ENCODE peak calls at places on chromosomes 3 and 15, in six cellular contexts. One of them, this sample, is unnamed.

GRCh38 chr15:77013786-77014136 is 18.8 kb downstream of the PSTPIP1 start:
- DNase-seq in NCI-H2081: no peak
- DNase-seq in activated naive CD4-positive, alpha-beta T cell: peak; percentile 64
- DNase-seq in stimulated activated CD4-positive, alpha-beta T cell treated with anti-CD3 and anti-CD28 coated beads, Interleukin-2, amount 100 ng/mL, for 4 hours: peak; percentile 88
- DNase-seq in LoVo: no peak
- DNase-seq in NCI-H1092 treated with DMSO at 0.1 percent for 48 hours: no peak
- DNase-seq in this sample: peak; percentile 55

GRCh38 chr15:39719109-39719508 is 63.5 kb downstream of the FSIP1 start:
- DNase-seq in NCI-H2081: no peak
- DNase-seq in activated naive CD4-positive, alpha-beta T cell: no peak
- DNase-seq in stimulated activated CD4-positive, alpha-beta T cell treated with anti-CD3 and anti-CD28 coated beads, Interleukin-2, amount 100 ng/mL, for 4 hours: no peak
- DNase-seq in LoVo: no peak
- DNase-seq in NCI-H1092 treated with DMSO at 0.1 percent for 48 hours: no peak
- DNase-seq in this sample: no peak

GRCh38 chr15:32889189-32889588 is 171.4 kb downstream of the GREM1 start:
- DNase-seq in NCI-H2081: no peak
- DNase-seq in activated naive CD4-positive, alpha-beta T cell: no peak
- DNase-seq in stimulated activated CD4-positive, alpha-beta T cell treated with anti-CD3 and anti-CD28 coated beads, Interleukin-2, amount 100 ng/mL, for 4 hours: no peak
- DNase-seq in LoVo: no peak
- DNase-seq in NCI-H1092 treated with DMSO at 0.1 percent for 48 hours: no peak
- DNase-seq in this sample: no peak

GRCh38 chr15:90660195-90660995 is 56.8 kb upstream of the BLM start:
- DNase-seq in NCI-H2081: no peak
- DNase-seq in activated naive CD4-positive, alpha-beta T cell: peak; percentile 31
- DNase-seq in stimulated activated CD4-positive, alpha-beta T cell treated with anti-CD3 and anti-CD28 coated beads, Interleukin-2, amount 100 ng/mL, for 4 hours: peak; percentile 74
- DNase-seq in LoVo: peak; percentile 41
- DNase-seq in NCI-H1092 treated with DMSO at 0.1 percent for 48 hours: no peak
- DNase-seq in this sample: peak; percentile 39

GRCh38 chr3:42979044-42979962 is at the start of gene GASK1A:
- DNase-seq in NCI-H2081: peak; percentile 25
- DNase-seq in activated naive CD4-positive, alpha-beta T cell: peak; percentile 5
- DNase-seq in stimulated activated CD4-positive, alpha-beta T cell treated with anti-CD3 and anti-CD28 coated beads, Interleukin-2, amount 100 ng/mL, for 4 hours: no peak
- DNase-seq in LoVo: no peak
- DNase-seq in NCI-H1092 treated with DMSO at 0.1 percent for 48 hours: no peak
- DNase-seq in this sample: no peak

GRCh38 chr3:43455233-43455632 is 166.6 kb downstream of the ANO10 start:
- DNase-seq in NCI-H2081: no peak
- DNase-seq in activated naive CD4-positive, alpha-beta T cell: no peak
- DNase-seq in stimulated activated CD4-positive, alpha-beta T cell treated with anti-CD3 and anti-CD28 coated beads, Interleukin-2, amount 100 ng/mL, for 4 hours: no peak
- DNase-seq in LoVo: peak; percentile 10
- DNase-seq in NCI-H1092 treated with DMSO at 0.1 percent for 48 hours: no peak
- DNase-seq in this sample: no peak

GRCh38 chr3:28699283-28699682 is 350.7 kb upstream of the AZI2 start:
- DNase-seq in NCI-H2081: peak; percentile 18
- DNase-seq in activated naive CD4-positive, alpha-beta T cell: no peak
- DNase-seq in stimulated activated CD4-positive, alpha-beta T cell treated with anti-CD3 and anti-CD28 coated beads, Interleukin-2, amount 100 ng/mL, for 4 hours: no peak
- DNase-seq in LoVo: no peak
- DNase-seq in NCI-H1092 treated with DMSO at 0.1 percent for 48 hours: no peak
- DNase-seq in this sample: no peak

GRCh38 chr15:99734575-99734974 is 1.3 kb upstream of the LYSMD4 start:
- DNase-seq in NCI-H2081: peak; percentile 8
- DNase-seq in activated naive CD4-positive, alpha-beta T cell: no peak
- DNase-seq in stimulated activated CD4-positive, alpha-beta T cell treated with anti-CD3 and anti-CD28 coated beads, Interleukin-2, amount 100 ng/mL, for 4 hours: no peak
- DNase-seq in LoVo: no peak
- DNase-seq in NCI-H1092 treated with DMSO at 0.1 percent for 48 hours: no peak
- DNase-seq in this sample: no peak

GRCh38 chr15:51104512-51104911 is 9.8 kb upstream of the TNFAIP8L3 start:
- DNase-seq in NCI-H2081: no peak
- DNase-seq in activated naive CD4-positive, alpha-beta T cell: no peak
- DNase-seq in stimulated activated CD4-positive, alpha-beta T cell treated with anti-CD3 and anti-CD28 coated beads, Interleukin-2, amount 100 ng/mL, for 4 hours: no peak
- DNase-seq in LoVo: no peak
- DNase-seq in NCI-H1092 treated with DMSO at 0.1 percent for 48 hours: no peak
- DNase-seq in this sample: no peak

GRCh38 chr15:40844543-40844981 is 714 bp downstream of the SPINT1 start:
- DNase-seq in NCI-H2081: peak; percentile 44
- DNase-seq in activated naive CD4-positive, alpha-beta T cell: no peak
- DNase-seq in stimulated activated CD4-positive, alpha-beta T cell treated with anti-CD3 and anti-CD28 coated beads, Interleukin-2, amount 100 ng/mL, for 4 hours: no peak
- DNase-seq in LoVo: no peak
- DNase-seq in NCI-H1092 treated with DMSO at 0.1 percent for 48 hours: no peak
- DNase-seq in this sample: no peak

GRCh38 chr3:66220066-66220465 is 735 bp upstream of the SLC25A26 start:
- DNase-seq in NCI-H2081: no peak
- DNase-seq in activated naive CD4-positive, alpha-beta T cell: no peak
- DNase-seq in stimulated activated CD4-positive, alpha-beta T cell treated with anti-CD3 and anti-CD28 coated beads, Interleukin-2, amount 100 ng/mL, for 4 hours: no peak
- DNase-seq in LoVo: peak; percentile 3
- DNase-seq in NCI-H1092 treated with DMSO at 0.1 percent for 48 hours: no peak
- DNase-seq in this sample: no peak

GRCh38 chr15:38524156-38524555 is 40.5 kb downstream of the RASGRP1 start:
- DNase-seq in NCI-H2081: no peak
- DNase-seq in activated naive CD4-positive, alpha-beta T cell: no peak
- DNase-seq in stimulated activated CD4-positive, alpha-beta T cell treated with anti-CD3 and anti-CD28 coated beads, Interleukin-2, amount 100 ng/mL, for 4 hours: no peak
- DNase-seq in LoVo: no peak
- DNase-seq in NCI-H1092 treated with DMSO at 0.1 percent for 48 hours: no peak
- DNase-seq in this sample: no peak

GRCh38 chr3:43478380-43478779 is 143.4 kb downstream of the ANO10 start:
- DNase-seq in NCI-H2081: no peak
- DNase-seq in activated naive CD4-positive, alpha-beta T cell: no peak
- DNase-seq in stimulated activated CD4-positive, alpha-beta T cell treated with anti-CD3 and anti-CD28 coated beads, Interleukin-2, amount 100 ng/mL, for 4 hours: no peak
- DNase-seq in LoVo: no peak
- DNase-seq in NCI-H1092 treated with DMSO at 0.1 percent for 48 hours: no peak
- DNase-seq in this sample: no peak

GRCh38 chr15:70437882-70438331 is 325.5 kb downstream of the UACA start:
- DNase-seq in NCI-H2081: no peak
- DNase-seq in activated naive CD4-positive, alpha-beta T cell: no peak
- DNase-seq in stimulated activated CD4-positive, alpha-beta T cell treated with anti-CD3 and anti-CD28 coated beads, Interleukin-2, amount 100 ng/mL, for 4 hours: no peak
- DNase-seq in LoVo: no peak
- DNase-seq in NCI-H1092 treated with DMSO at 0.1 percent for 48 hours: no peak
- DNase-seq in this sample: no peak

GRCh38 chr15:66738116-66738515 is 36.1 kb downstream of the SMAD6 start:
- DNase-seq in NCI-H2081: no peak
- DNase-seq in activated naive CD4-positive, alpha-beta T cell: no peak
- DNase-seq in stimulated activated CD4-positive, alpha-beta T cell treated with anti-CD3 and anti-CD28 coated beads, Interleukin-2, amount 100 ng/mL, for 4 hours: no peak
- DNase-seq in LoVo: no peak
- DNase-seq in NCI-H1092 treated with DMSO at 0.1 percent for 48 hours: no peak
- DNase-seq in this sample: no peak

GRCh38 chr3:188268336-188268735 is 114.4 kb downstream of the LPP start:
- DNase-seq in NCI-H2081: no peak
- DNase-seq in activated naive CD4-positive, alpha-beta T cell: no peak
- DNase-seq in stimulated activated CD4-positive, alpha-beta T cell treated with anti-CD3 and anti-CD28 coated beads, Interleukin-2, amount 100 ng/mL, for 4 hours: no peak
- DNase-seq in LoVo: no peak
- DNase-seq in NCI-H1092 treated with DMSO at 0.1 percent for 48 hours: no peak
- DNase-seq in this sample: no peak

GRCh38 chr3:101381809-101382208 is 61.4 kb upstream of the IMPG2 start:
- DNase-seq in NCI-H2081: peak; percentile 64
- DNase-seq in activated naive CD4-positive, alpha-beta T cell: no peak
- DNase-seq in stimulated activated CD4-positive, alpha-beta T cell treated with anti-CD3 and anti-CD28 coated beads, Interleukin-2, amount 100 ng/mL, for 4 hours: no peak
- DNase-seq in LoVo: peak; percentile 32
- DNase-seq in NCI-H1092 treated with DMSO at 0.1 percent for 48 hours: peak; percentile 26
- DNase-seq in this sample: no peak

GRCh38 chr3:188197388-188197847 is 43.5 kb downstream of the LPP start:
- DNase-seq in NCI-H2081: no peak
- DNase-seq in activated naive CD4-positive, alpha-beta T cell: no peak
- DNase-seq in stimulated activated CD4-positive, alpha-beta T cell treated with anti-CD3 and anti-CD28 coated beads, Interleukin-2, amount 100 ng/mL, for 4 hours: no peak
- DNase-seq in LoVo: no peak
- DNase-seq in NCI-H1092 treated with DMSO at 0.1 percent for 48 hours: no peak
- DNase-seq in this sample: no peak

GRCh38 chr3:47565861-47566550 is 12.7 kb downstream of the CSPG5 start:
- DNase-seq in NCI-H2081: no peak
- DNase-seq in activated naive CD4-positive, alpha-beta T cell: no peak
- DNase-seq in stimulated activated CD4-positive, alpha-beta T cell treated with anti-CD3 and anti-CD28 coated beads, Interleukin-2, amount 100 ng/mL, for 4 hours: no peak
- DNase-seq in LoVo: no peak
- DNase-seq in NCI-H1092 treated with DMSO at 0.1 percent for 48 hours: no peak
- DNase-seq in this sample: no peak

GRCh38 chr3:33047842-33048834 is 48.8 kb downstream of the GLB1 start:
- DNase-seq in NCI-H2081: no peak
- DNase-seq in activated naive CD4-positive, alpha-beta T cell: peak; percentile 8
- DNase-seq in stimulated activated CD4-positive, alpha-beta T cell treated with anti-CD3 and anti-CD28 coated beads, Interleukin-2, amount 100 ng/mL, for 4 hours: no peak
- DNase-seq in LoVo: no peak
- DNase-seq in NCI-H1092 treated with DMSO at 0.1 percent for 48 hours: no peak
- DNase-seq in this sample: no peak

GRCh38 chr3:13132281-13132680 is 59.1 kb upstream of the IQSEC1 start:
- DNase-seq in NCI-H2081: no peak
- DNase-seq in activated naive CD4-positive, alpha-beta T cell: no peak
- DNase-seq in stimulated activated CD4-positive, alpha-beta T cell treated with anti-CD3 and anti-CD28 coated beads, Interleukin-2, amount 100 ng/mL, for 4 hours: no peak
- DNase-seq in LoVo: no peak
- DNase-seq in NCI-H1092 treated with DMSO at 0.1 percent for 48 hours: no peak
- DNase-seq in this sample: no peak

GRCh38 chr3:115550285-115550741 is 73.0 kb upstream of the GAP43 start:
- DNase-seq in NCI-H2081: no peak
- DNase-seq in activated naive CD4-positive, alpha-beta T cell: no peak
- DNase-seq in stimulated activated CD4-positive, alpha-beta T cell treated with anti-CD3 and anti-CD28 coated beads, Interleukin-2, amount 100 ng/mL, for 4 hours: no peak
- DNase-seq in LoVo: no peak
- DNase-seq in NCI-H1092 treated with DMSO at 0.1 percent for 48 hours: no peak
- DNase-seq in this sample: no peak

GRCh38 chr15:59273266-59273665 is 66.6 kb downstream of the LDHAL6B start:
- DNase-seq in NCI-H2081: no peak
- DNase-seq in activated naive CD4-positive, alpha-beta T cell: no peak
- DNase-seq in stimulated activated CD4-positive, alpha-beta T cell treated with anti-CD3 and anti-CD28 coated beads, Interleukin-2, amount 100 ng/mL, for 4 hours: no peak
- DNase-seq in LoVo: peak; percentile 88
- DNase-seq in NCI-H1092 treated with DMSO at 0.1 percent for 48 hours: no peak
- DNase-seq in this sample: no peak